ENCODE peak calls at places on chromosomes 1 and 21, in seven cellular contexts. G is H1, I is Panc1, P is HL-60, E is stomach, M is transverse colon, S is HCT116. R is an unnamed sample.

GRCh38 chr1:49171941-49172593 is 395.4 kb upstream of the BEND5 start:
- DNase-seq in G (no peak), I (no peak), P (no peak), E (no peak), M (no peak), S (no peak), R (no peak)

GRCh38 chr1:178091986-178092745 is 1.7 kb upstream of the RASAL2 start:
- DNase-seq in G (no peak), I (no peak), P (no peak), E (no peak), M (no peak), S (no peak), R (no peak)

GRCh38 chr1:16434501-16434900 is 2.7 kb downstream of the SPATA21 start:
- DNase-seq in G (no peak), I (no peak), P (no peak), E (no peak), M (no peak), S (no peak), R (no peak)

GRCh38 chr21:33820371-33820770 is 95.2 kb downstream of the ATP5PO start:
- DNase-seq in G (no peak), I (no peak), P (no peak), E (no peak), M (no peak), S (no peak), R (no peak)

GRCh38 chr21:35222541-35222941 is 173.4 kb upstream of the RUNX1 start:
- DNase-seq in G (no peak), I (no peak), P (peak), E (no peak), M (no peak), S (no peak), R (no peak)

GRCh38 chr1:91015358-91015780 is 6.5 kb downstream of the ZNF644 start:
- DNase-seq in G (no peak), I (no peak), P (no peak), E (no peak), M (no peak), S (no peak), R (no peak)

GRCh38 chr1:25684216-25684965 is 67.8 kb downstream of the MAN1C1 start:
- DNase-seq in G (no peak), I (no peak), P (no peak), E (no peak), M (no peak), S (no peak), R (peak)

GRCh38 chr1:236120725-236121153 is 21.6 kb upstream of the GPR137B start:
- DNase-seq in G (no peak), I (no peak), P (no peak), E (no peak), M (no peak), S (no peak), R (no peak)

GRCh38 chr1:31523769-31524168 is 52.5 kb upstream of the TINAGL1 start:
- DNase-seq in G (no peak), I (no peak), P (peak), E (peak), M (peak), S (no peak), R (no peak)

GRCh38 chr1:176625365-176625764 is 162.4 kb downstream of the PAPPA2 start:
- DNase-seq in G (no peak), I (no peak), P (no peak), E (no peak), M (no peak), S (no peak), R (no peak)

GRCh38 chr1:36349839-36350238 is 26.4 kb upstream of the EVA1B start:
- DNase-seq in G (no peak), I (no peak), P (no peak), E (no peak), M (no peak), S (no peak), R (peak)

GRCh38 chr1:109371271-109371739 is 26.4 kb downstream of the SORT1 start:
- DNase-seq in G (no peak), I (no peak), P (peak), E (no peak), M (no peak), S (no peak), R (no peak)

GRCh38 chr1:46969014-46969619 is 27.8 kb upstream of the CYP4A11 start:
- DNase-seq in G (no peak), I (no peak), P (no peak), E (no peak), M (no peak), S (no peak), R (no peak)
- TF ChIP-seq CTCF in G (peak), I (peak), P (no peak), E (no peak), M (no peak), S (peak), R (no peak)

GRCh38 chr21:45029298-45029967 is 44.9 kb upstream of the ADARB1 start:
- DNase-seq in G (no peak), I (no peak), P (no peak), E (no peak), M (no peak), S (no peak), R (peak)
- TF ChIP-seq POLR2AphosphoS5 in G (no peak), I (no peak), P (no peak), E (no peak), M (no peak), S (no peak), R (peak)

DNA sequence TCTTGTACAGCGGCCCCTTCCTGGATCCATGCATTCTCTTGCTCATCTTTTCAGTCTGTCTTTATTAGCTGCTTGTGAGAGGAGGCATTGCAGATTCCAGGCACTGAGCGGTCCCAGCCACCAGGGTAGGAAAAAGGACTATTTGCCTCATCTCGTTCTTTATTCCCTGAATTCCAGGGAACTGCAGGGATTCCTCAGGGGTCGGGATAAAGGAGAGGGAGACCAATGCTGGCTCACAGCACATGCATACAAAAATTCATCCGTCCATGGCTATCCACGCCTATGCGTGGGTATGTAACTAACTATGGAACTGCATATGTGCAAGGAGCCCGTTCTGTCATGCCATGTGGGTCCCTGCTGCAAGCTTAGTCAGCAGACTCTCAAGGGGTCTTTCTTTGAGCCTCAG is 879 bp upstream of the PLPPR5 start:
- DNase-seq in G (no peak), I (no peak), P (no peak), E (no peak), M (no peak), S (no peak), R (no peak)
- TF ChIP-seq CTCF in G (no peak), I (no peak), P (no peak), E (no peak), M (no peak), S (no peak), R (no peak)

DNA sequence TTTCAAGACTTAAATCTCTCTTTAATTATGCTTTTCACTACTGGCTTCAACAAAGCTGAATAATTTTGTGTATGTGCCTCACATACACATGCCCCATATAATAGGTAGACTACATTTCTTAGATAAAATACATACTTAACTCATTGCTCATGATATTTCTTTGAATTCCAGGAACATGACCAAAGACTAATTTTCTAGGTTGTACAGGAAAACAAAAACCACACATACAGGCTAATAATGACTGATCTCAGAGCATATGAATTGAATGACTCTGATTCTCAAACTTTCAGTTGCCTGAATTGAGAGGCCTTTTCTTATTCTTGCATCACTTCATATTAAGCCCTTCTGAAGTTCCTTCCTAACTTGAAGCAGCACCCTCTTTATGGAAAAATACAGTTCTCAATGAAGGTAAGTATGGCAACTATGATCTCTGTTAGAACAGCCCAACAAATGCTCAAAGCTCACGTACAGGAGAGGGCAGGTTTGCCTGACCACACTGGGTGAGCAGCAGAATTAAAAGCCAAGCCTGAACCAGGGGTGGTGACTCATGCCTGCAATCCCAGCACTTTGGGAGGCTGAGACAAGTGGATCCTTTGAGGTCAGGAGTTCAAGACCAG is 22.6 kb upstream of the UAP1 start:
- DNase-seq in G (no peak), I (peak), P (no peak), E (no peak), M (no peak), S (peak), R (no peak)
- TF ChIP-seq POLR2AphosphoS5 in G (no peak), I (no peak), P (no peak), E (no peak), M (no peak), S (no peak), R (no peak)

DNA sequence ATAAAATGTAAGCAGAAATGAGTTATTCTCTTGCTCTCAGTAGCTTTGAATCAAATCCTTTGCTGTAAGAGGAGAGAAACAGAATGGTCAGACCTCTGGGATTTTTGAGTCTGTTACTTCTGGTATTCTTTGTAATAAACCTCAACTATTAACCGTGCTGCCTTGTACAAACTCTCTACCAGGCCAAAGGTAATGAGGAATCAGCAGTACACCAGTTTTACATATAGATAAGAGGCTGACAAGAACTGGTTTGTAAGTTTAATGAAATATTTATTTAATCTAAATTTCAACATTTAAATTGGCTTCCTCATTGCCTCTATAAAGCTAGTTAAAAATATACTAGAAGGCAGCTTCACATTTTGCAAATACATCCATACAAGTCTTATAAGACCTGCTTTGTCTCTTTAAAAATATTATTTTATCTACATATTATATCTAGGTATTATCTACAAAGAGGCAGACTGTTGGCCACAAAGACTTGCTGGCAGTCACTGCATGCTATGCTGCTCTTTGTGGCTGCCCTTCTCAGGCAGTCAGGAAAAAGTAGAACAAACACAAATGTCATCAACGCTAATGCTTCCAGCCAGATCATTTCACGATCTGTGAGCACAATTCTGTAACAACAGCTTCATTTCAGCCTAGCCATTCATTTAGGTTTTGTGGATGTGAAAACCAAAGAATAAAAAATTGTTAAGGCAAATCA is 173.0 kb downstream of the GABPA start:
- DNase-seq in G (no peak), I (no peak), P (no peak), E (peak), M (peak), S (no peak), R (no peak)
- TF ChIP-seq CTCF in G (no peak), I (no peak), P (no peak), E (no peak), M (no peak), S (no peak), R (no peak)

DNA sequence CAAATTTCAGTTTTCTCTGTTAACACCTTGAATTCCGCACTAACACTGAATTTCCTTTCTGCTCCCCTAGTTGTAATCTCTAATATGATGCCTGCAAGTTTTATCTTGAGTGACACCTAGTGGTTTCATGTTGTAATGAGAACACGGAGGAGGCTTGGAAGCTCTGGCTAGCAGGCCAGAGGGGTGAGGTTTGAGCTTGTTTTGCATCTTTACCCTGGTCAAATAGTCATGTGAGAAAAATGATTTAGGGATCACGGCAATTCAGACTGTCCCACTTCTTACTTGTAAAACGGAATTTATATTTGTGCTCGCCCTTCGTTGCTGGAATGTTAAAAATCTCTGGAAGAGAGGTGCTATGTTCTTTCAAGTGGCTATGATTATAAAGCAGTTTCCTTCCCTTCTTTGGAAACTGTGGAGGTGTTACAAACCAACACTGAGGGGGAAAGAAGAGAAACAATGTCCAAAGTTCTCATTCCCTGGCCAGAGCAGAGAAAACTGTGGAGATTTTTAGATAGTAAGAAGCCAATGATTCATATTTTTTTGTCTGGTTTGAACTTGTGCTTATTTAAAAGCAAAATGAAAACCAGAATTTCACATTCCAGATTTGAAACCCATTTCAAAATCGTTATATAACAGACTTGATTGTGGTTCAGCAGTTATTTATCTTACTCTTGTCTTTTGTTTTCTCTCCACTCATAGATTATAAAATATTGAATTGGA is 5.3 kb upstream of the MROH9 start:
- DNase-seq in G (peak), I (peak), P (peak), E (no peak), M (no peak), S (peak), R (no peak)
- TF ChIP-seq POLR2AphosphoS5 in G (no peak), I (no peak), P (no peak), E (no peak), M (no peak), S (no peak), R (no peak)